ENCODE peak calls at places on chromosomes 16 and 17, in six cellular contexts. W is H1, C is IMR-90, M is mesendoderm, L is trophoblast cell, S is neuronal stem cell. X is an unnamed sample.

GRCh38 chr16:391885-392335 is 5.1 kb upstream of the NME4 start:
- DNase-seq in C (peak), L (peak), S (no peak), M (peak), W (peak), X (peak)

GRCh38 chr16:67673712-67674580 is 7.3 kb downstream of the C16orf86 start:
- DNase-seq in C (no peak), L (no peak), W (no peak), M (no peak), S (no peak), X (no peak)

GRCh38 chr16:12896562-12896961 is 4.8 kb upstream of the SHISA9 start:
- DNase-seq in W (no peak), C (no peak), L (no peak), M (peak), S (peak), X (peak)

GRCh38 chr16:74778646-74779045 is 4.0 kb upstream of the FA2H start:
- DNase-seq in W (no peak), L (no peak), S (no peak), M (no peak), C (no peak), X (no peak)

GRCh38 chr17:17985555-17985954 is 12.9 kb downstream of the DRC3 start:
- DNase-seq in C (no peak), S (no peak), L (no peak), M (peak), W (no peak), X (no peak)

GRCh38 chr17:57092171-57092570 is 7.1 kb downstream of the AKAP1 start:
- DNase-seq in M (no peak), S (no peak), W (no peak), L (no peak), C (peak), X (no peak)

GRCh38 chr17:72590382-72590781 is 469.6 kb downstream of the SOX9 start:
- DNase-seq in M (no peak), L (peak), C (peak), W (no peak), S (no peak), X (peak)

GRCh38 chr17:74623693-74624093 is at the start of gene CD300E:
- DNase-seq in S (no peak), W (no peak), M (no peak), L (no peak), C (no peak), X (no peak)

GRCh38 chr17:39777534-39778365 is 40.0 kb downstream of the GRB7 start:
- DNase-seq in M (no peak), L (no peak), S (no peak), W (no peak), C (no peak), X (no peak)

GRCh38 chr16:5158494-5158893 is 60.9 kb upstream of the EEF2KMT start:
- DNase-seq in S (no peak), L (no peak), M (no peak), W (no peak), C (no peak), X (no peak)

GRCh38 chr16:66036775-66037715 is 329.4 kb upstream of the CDH5 start:
- DNase-seq in C (no peak), M (no peak), L (no peak), W (no peak), S (no peak), X (no peak)

GRCh38 chr16:51243836-51244483 is 92.9 kb upstream of the SALL1 start:
- DNase-seq in L (no peak), M (peak), S (no peak), C (peak), W (no peak), X (peak)

GRCh38 chr16:2752850-2753522 is 548 bp downstream of the SRRM2 start:
- DNase-seq in M (peak), S (no peak), W (no peak), C (peak), L (peak), X (peak)
- H3K18ac ChIP-seq in M (peak), S (peak), W (peak), C (no peak), L (peak), X (peak)

GRCh38 chr16:49280022-49280741 is 1.5 kb downstream of the CBLN1 start:
- DNase-seq in M (peak), S (no peak), L (no peak), C (no peak), W (no peak), X (no peak)
- H3K4me3 ChIP-seq in M (peak), S (no peak), L (no peak), C (no peak), W (peak), X (no peak)

DNA sequence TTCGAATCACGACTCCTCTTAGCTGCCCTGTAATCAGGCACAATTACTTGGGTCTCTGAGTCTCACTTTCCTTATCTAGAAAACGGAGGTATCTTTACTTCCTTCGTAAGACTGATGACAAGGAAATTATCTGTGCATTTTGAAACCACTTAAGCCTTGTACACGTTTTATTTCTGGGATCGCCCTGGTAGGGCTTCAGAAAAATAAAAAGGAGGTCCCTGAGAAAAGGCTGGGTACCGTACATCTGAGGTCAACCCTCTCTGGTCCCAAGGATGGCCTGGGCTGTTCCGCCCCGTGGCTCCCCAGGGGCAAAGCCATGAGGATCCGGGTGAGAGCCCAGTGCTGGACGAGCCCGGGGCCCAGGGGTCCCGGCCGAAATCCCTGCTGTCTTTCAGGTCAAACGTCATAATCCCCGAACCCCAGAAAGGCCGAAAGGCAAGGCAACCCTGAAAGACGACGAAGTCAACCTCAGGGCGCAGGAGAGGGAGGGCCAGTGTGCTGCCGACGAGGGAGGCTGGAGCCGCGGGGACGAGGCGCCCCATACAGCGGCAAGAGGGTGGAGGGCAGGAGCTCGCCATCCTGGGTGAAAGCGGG is 689 bp upstream of the FUS start:
- DNase-seq in L (no peak), W (no peak), C (no peak), S (no peak), M (no peak), X (no peak)
- H3K18ac ChIP-seq in L (peak), W (peak), C (peak), S (peak), M (peak), X (peak)

GRCh38 chr17:75873587-75874322 is 4.6 kb downstream of the TRIM47 start:
- DNase-seq in L (no peak), S (no peak), C (no peak), M (no peak), W (no peak), X (no peak)

GRCh38 chr17:75864448-75864871 is 9.3 kb upstream of the WBP2 start:
- DNase-seq in S (no peak), W (no peak), C (peak), L (no peak), M (no peak), X (peak)

GRCh38 chr17:75872434-75873351 is 5.7 kb downstream of the TRIM47 start:
- DNase-seq in L (no peak), W (no peak), C (peak), M (peak), S (no peak), X (peak)

GRCh38 chr17:75874323-75875181 is 3.8 kb downstream of the TRIM47 start:
- DNase-seq in W (no peak), C (no peak), S (no peak), L (no peak), M (no peak), X (no peak)

DNA sequence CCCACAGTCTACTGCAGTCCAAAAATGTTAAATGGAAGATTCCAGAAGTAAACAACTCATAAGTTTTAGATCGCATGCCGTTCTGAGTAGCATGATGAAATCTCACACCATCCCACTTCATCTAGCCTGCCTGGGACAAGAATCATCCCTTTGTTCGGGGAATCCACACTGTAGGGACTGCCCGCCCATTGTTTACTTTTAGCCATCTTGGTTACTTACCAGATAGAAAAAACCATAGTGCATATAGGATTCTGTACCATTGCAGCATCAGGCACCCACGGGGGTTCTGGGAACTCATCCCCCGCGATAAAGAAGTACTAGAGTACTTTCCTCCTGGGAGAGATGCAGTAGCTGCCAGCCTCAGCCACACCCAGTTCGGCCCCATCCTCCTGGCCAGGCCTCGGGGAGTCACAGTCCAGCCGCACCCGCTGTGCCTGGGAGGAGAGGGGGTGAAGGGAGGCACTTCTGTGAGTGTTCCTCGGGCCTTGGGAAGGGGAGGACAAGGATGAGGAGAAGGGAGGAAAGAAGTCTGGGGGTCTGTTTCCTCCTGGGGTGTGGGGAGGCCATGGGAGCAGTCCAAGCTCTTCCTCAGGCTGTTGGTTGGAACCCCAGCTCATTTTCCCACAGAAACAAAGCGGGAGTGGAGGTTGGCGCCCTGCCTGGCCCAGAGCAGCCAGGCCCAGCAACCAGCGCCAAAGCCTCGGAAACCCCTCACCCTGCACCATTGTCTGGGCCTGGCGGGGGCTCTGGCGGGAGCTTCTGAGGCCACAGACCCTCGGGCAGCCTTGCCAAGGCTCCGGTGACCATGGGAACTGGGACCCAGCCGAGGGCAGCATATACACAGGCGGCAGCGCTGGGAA is 8.9 kb downstream of the TRIM47 start:
- DNase-seq in M (peak), S (no peak), W (no peak), L (no peak), C (peak), X (peak)
- H3K4me3 ChIP-seq in M (no peak), S (no peak), W (no peak), L (no peak), C (peak), X (peak)

GRCh38 chr16:3812469-3813172 is 67.9 kb downstream of the CREBBP start:
- DNase-seq in C (no peak), S (no peak), M (peak), L (peak), W (no peak), X (no peak)

GRCh38 chr16:3810818-3811217 is 69.7 kb downstream of the CREBBP start:
- DNase-seq in L (no peak), C (no peak), M (no peak), W (no peak), S (no peak), X (no peak)

GRCh38 chr16:3808308-3809063 is 72.0 kb downstream of the CREBBP start:
- DNase-seq in C (no peak), M (no peak), W (no peak), L (no peak), S (no peak), X (no peak)

GRCh38 chr16:3807425-3808123 is 72.9 kb downstream of the CREBBP start:
- DNase-seq in S (no peak), M (no peak), W (no peak), L (no peak), C (no peak), X (no peak)

GRCh38 chr16:3810198-3810664 is 70.3 kb downstream of the CREBBP start:
- DNase-seq in C (no peak), S (no peak), L (no peak), M (no peak), W (no peak), X (no peak)
- H3K18ac ChIP-seq in C (no peak), S (no peak), L (no peak), M (no peak), W (no peak), X (no peak)

GRCh38 chr16:16166085-16166484 is 57.2 kb downstream of the ABCC6 start:
- DNase-seq in L (no peak), W (no peak), C (no peak), S (no peak), M (no peak), X (no peak)

GRCh38 chr16:16169615-16170014 is 53.7 kb downstream of the ABCC6 start:
- DNase-seq in S (no peak), W (no peak), L (no peak), C (no peak), M (no peak), X (no peak)

GRCh38 chr16:16171332-16171919 is 51.9 kb downstream of the ABCC6 start:
- DNase-seq in S (no peak), C (no peak), M (no peak), W (no peak), L (no peak), X (no peak)

GRCh38 chr16:16166952-16167351 is 56.3 kb downstream of the ABCC6 start:
- DNase-seq in W (no peak), S (no peak), C (no peak), L (no peak), M (no peak), X (no peak)

GRCh38 chr16:16167927-16168326 is 55.4 kb downstream of the ABCC6 start:
- DNase-seq in M (no peak), C (no peak), W (no peak), L (no peak), S (no peak), X (no peak)
- H3K4me3 ChIP-seq in M (no peak), C (no peak), W (no peak), L (no peak), S (no peak), X (no peak)

X was measured in mesenchymal stem cell.